ENCODE peak calls at places on chromosome 2, in seven cellular contexts. One of them, this sample, is unnamed.

GRCh38 chr2:160405077-160405865 is 88.3 kb downstream of the RBMS1 start:
- DNase-seq in A549: no peak
- DNase-seq in fibroblast of lung: no peak
- DNase-seq in hepatocyte: no peak
- DNase-seq in GM23248: peak; percentile 47
- DNase-seq in PC-3: no peak
- DNase-seq in neural progenitor cell: peak; percentile 88
- DNase-seq in this sample: no peak

GRCh38 chr2:218896501-218897393 is 16.1 kb downstream of the WNT10A start:
- DNase-seq in A549: no peak
- DNase-seq in fibroblast of lung: no peak
- DNase-seq in hepatocyte: peak; percentile 74
- DNase-seq in GM23248: no peak
- DNase-seq in PC-3: peak; percentile 69
- DNase-seq in neural progenitor cell: peak; percentile 58
- DNase-seq in this sample: peak; percentile 65

GRCh38 chr2:239599299-239599698 is 198.5 kb upstream of the HDAC4 start:
- DNase-seq in A549: no peak
- DNase-seq in fibroblast of lung: no peak
- DNase-seq in hepatocyte: no peak
- DNase-seq in GM23248: no peak
- DNase-seq in PC-3: no peak
- DNase-seq in neural progenitor cell: no peak
- DNase-seq in this sample: no peak

GRCh38 chr2:95316466-95317122 is 19.4 kb downstream of the KCNIP3 start:
- DNase-seq in A549: no peak
- DNase-seq in fibroblast of lung: peak; percentile 82
- DNase-seq in hepatocyte: no peak
- DNase-seq in GM23248: peak; percentile 81
- DNase-seq in PC-3: peak; percentile 92
- DNase-seq in neural progenitor cell: no peak
- DNase-seq in this sample: no peak

GRCh38 chr2:198173242-198173641 is 368.8 kb downstream of the PLCL1 start:
- DNase-seq in A549: no peak
- DNase-seq in fibroblast of lung: peak; percentile 2
- DNase-seq in hepatocyte: no peak
- DNase-seq in GM23248: peak; percentile 59
- DNase-seq in PC-3: no peak
- DNase-seq in neural progenitor cell: no peak
- DNase-seq in this sample: no peak

GRCh38 chr2:189217041-189217440 is 37.5 kb upstream of the COL5A2 start:
- DNase-seq in A549: no peak
- DNase-seq in fibroblast of lung: no peak
- DNase-seq in hepatocyte: no peak
- DNase-seq in GM23248: no peak
- DNase-seq in PC-3: no peak
- DNase-seq in neural progenitor cell: no peak
- DNase-seq in this sample: no peak

GRCh38 chr2:176589956-176590509 is 320.8 kb downstream of the MTX2 start:
- DNase-seq in A549: no peak
- DNase-seq in fibroblast of lung: peak; percentile 5
- DNase-seq in hepatocyte: no peak
- DNase-seq in GM23248: no peak
- DNase-seq in PC-3: no peak
- DNase-seq in neural progenitor cell: no peak
- DNase-seq in this sample: no peak

GRCh38 chr2:74142340-74142739 is 5.4 kb downstream of the BOLA3 start:
- DNase-seq in A549: peak; percentile 62
- DNase-seq in fibroblast of lung: no peak
- DNase-seq in hepatocyte: no peak
- DNase-seq in GM23248: peak; percentile 15
- DNase-seq in PC-3: peak; percentile 17
- DNase-seq in neural progenitor cell: peak; percentile 44
- DNase-seq in this sample: no peak

DNA sequence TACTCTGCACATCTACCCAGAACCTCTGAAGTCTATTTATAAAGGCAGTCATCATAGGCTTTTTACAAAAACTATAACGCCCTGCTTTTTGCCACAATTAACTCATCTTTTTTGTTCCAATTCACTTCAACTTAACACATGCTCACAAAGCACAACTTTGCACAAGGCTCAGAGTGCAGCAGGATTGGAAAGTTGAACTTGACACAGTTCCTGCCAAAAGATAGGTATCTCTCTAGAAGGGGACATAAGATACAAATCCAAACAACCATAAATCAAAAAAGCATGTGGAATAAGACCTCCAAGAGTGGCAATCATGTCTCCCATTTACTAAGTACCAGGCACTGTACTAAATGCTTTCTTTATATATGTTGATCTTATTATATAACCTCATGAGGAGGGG is 36.2 kb downstream of the RPL37A start:
- DNase-seq in A549: no peak
- DNase-seq in fibroblast of lung: no peak
- DNase-seq in hepatocyte: no peak
- DNase-seq in GM23248: no peak
- DNase-seq in PC-3: no peak
- DNase-seq in neural progenitor cell: no peak
- DNase-seq in this sample: no peak
- H3K4me1 ChIP-seq in A549: peaks cover 11% of the 10 kb centered on the region
- H3K4me1 ChIP-seq in fibroblast of lung: peaks cover 23% of the 10 kb centered on the region
- H3K4me1 ChIP-seq in hepatocyte: peaks cover 35% of the 10 kb centered on the region
- H3K4me1 ChIP-seq in GM23248: peaks cover 34% of the 10 kb centered on the region
- H3K4me1 ChIP-seq in PC-3: peaks cover 24% of the 10 kb centered on the region
- H3K4me1 ChIP-seq in neural progenitor cell: peaks cover 27% of the 10 kb centered on the region
- H3K4me1 ChIP-seq in this sample: peaks cover 37% of the 10 kb centered on the region

GRCh38 chr2:102061286-102061699 is 69.5 kb downstream of the IL1R2 start:
- DNase-seq in A549: no peak
- DNase-seq in fibroblast of lung: no peak
- DNase-seq in hepatocyte: no peak
- DNase-seq in GM23248: no peak
- DNase-seq in PC-3: no peak
- DNase-seq in neural progenitor cell: no peak
- DNase-seq in this sample: no peak
- H3K4me2 ChIP-seq in A549: no peak overlapping the region
- H3K4me2 ChIP-seq in fibroblast of lung: no peak overlapping the region
- H3K4me2 ChIP-seq in hepatocyte: no peak overlapping the region
- H3K4me2 ChIP-seq in GM23248: no peak overlapping the region
- H3K4me2 ChIP-seq in PC-3: no peak overlapping the region
- H3K4me2 ChIP-seq in neural progenitor cell: no peak overlapping the region
- H3K4me2 ChIP-seq in this sample: no peak overlapping the region

GRCh38 chr2:234242446-234242810 is 191.9 kb downstream of the SPP2 start:
- DNase-seq in A549: no peak
- DNase-seq in fibroblast of lung: no peak
- DNase-seq in hepatocyte: no peak
- DNase-seq in GM23248: no peak
- DNase-seq in PC-3: no peak
- DNase-seq in neural progenitor cell: no peak
- DNase-seq in this sample: no peak
- H3K4me1 ChIP-seq in A549: peaks cover 58% of the 10 kb centered on the region
- H3K4me1 ChIP-seq in fibroblast of lung: peaks cover 12% of the 10 kb centered on the region
- H3K4me1 ChIP-seq in hepatocyte: no peaks in the 10 kb centered on the region
- H3K4me1 ChIP-seq in GM23248: peaks cover 53% of the 10 kb centered on the region
- H3K4me1 ChIP-seq in PC-3: peaks cover 61% of the 10 kb centered on the region
- H3K4me1 ChIP-seq in neural progenitor cell: peaks cover 18% of the 10 kb centered on the region
- H3K4me1 ChIP-seq in this sample: peaks cover 73% of the 10 kb centered on the region

DNA sequence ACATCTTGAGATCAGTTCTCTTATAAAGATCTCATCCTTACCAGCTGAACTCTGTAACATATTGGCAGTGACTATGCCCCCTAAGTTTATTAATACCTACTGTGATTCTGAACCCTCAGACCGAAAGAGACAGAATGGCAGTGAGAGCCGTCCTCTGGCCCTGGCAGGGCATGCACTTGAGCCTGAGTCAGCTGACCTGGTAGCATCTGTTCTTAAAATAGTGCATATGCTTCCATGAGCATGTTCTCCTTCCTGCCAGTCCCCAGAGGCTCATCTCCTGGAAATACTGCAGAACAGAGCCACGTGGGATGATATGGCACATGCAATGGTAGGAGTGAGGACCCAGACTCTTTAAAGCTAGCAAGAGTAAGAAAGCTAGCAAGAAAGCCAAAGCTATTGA is 59.0 kb downstream of the RASGRP3 start:
- DNase-seq in A549: no peak
- DNase-seq in fibroblast of lung: no peak
- DNase-seq in hepatocyte: no peak
- DNase-seq in GM23248: no peak
- DNase-seq in PC-3: no peak
- DNase-seq in neural progenitor cell: no peak
- DNase-seq in this sample: no peak
- H3K4me2 ChIP-seq in A549: no peak overlapping the region
- H3K4me2 ChIP-seq in fibroblast of lung: no peak overlapping the region
- H3K4me2 ChIP-seq in hepatocyte: no peak overlapping the region
- H3K4me2 ChIP-seq in GM23248: no peak overlapping the region
- H3K4me2 ChIP-seq in PC-3: no peak overlapping the region
- H3K4me2 ChIP-seq in neural progenitor cell: no peak overlapping the region
- H3K4me2 ChIP-seq in this sample: no peak overlapping the region

DNA sequence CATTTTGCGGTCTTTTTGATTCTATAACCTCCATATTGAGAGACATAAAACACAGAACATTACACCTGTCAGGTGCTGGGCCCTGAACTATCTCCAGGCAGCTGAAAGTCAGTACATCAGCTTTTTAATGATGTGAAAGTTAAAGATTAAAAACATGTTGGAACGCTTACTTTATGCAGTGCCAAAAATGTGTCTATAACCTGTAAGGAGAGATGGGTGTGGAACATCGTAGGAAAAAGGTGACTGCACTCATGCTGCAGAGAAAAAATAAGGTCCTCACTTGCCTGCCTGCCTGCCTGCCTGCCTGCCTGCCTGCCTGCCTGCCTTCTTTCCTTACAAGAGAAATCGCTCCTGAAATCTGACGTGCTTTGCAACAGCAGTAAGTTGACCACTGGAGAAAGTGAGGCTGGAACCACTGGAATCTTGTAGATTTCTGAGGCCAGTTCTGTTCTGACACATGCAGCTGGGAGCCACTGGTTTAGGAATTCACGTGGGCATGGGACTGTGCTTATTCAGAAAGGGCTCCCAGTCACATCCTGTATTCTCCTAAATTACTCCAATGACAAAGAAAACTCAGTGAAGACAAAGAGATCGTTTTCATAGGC is 34.1 kb downstream of the BCL11A start:
- DNase-seq in A549: no peak
- DNase-seq in fibroblast of lung: no peak
- DNase-seq in hepatocyte: no peak
- DNase-seq in GM23248: peak; percentile 87
- DNase-seq in PC-3: no peak
- DNase-seq in neural progenitor cell: no peak
- DNase-seq in this sample: no peak
- H3K4me1 ChIP-seq in A549: no peaks in the 10 kb centered on the region
- H3K4me1 ChIP-seq in fibroblast of lung: peaks cover 2% of the 10 kb centered on the region
- H3K4me1 ChIP-seq in hepatocyte: peaks cover 20% of the 10 kb centered on the region
- H3K4me1 ChIP-seq in GM23248: peaks cover 59% of the 10 kb centered on the region
- H3K4me1 ChIP-seq in PC-3: peaks cover 14% of the 10 kb centered on the region
- H3K4me1 ChIP-seq in neural progenitor cell: peaks cover 13% of the 10 kb centered on the region
- H3K4me1 ChIP-seq in this sample: no peaks in the 10 kb centered on the region